ENCODE peak calls at places on chromosomes 12 and 14, in nine cellular contexts. One of them, this sample, is unnamed.

GRCh38 chr12:80269953-80270552 is 170.7 kb downstream of the OTOGL start:
- DNase-seq in choroid plexus epithelial cell: peak
- DNase-seq in WTC11: no peak
- DNase-seq in progenitor cell of endocrine pancreas: no peak
- DNase-seq in Panc1: peak
- DNase-seq in omental fat pad: no peak
- DNase-seq in AG04449: no peak
- DNase-seq in AG04450: peak
- DNase-seq in WERI-Rb-1: no peak
- DNase-seq in this sample: peak

GRCh38 chr12:95996034-95996658 is at the start of gene HAL:
- DNase-seq in WERI-Rb-1: no peak
- DNase-seq in WTC11: no peak
- DNase-seq in choroid plexus epithelial cell: no peak
- DNase-seq in progenitor cell of endocrine pancreas: no peak
- DNase-seq in AG04449: no peak
- DNase-seq in Panc1: no peak
- DNase-seq in AG04450: no peak
- DNase-seq in omental fat pad: no peak
- DNase-seq in this sample: no peak

GRCh38 chr12:91523831-91524230 is 341.2 kb upstream of the DCN start:
- DNase-seq in omental fat pad: no peak
- DNase-seq in AG04449: no peak
- DNase-seq in progenitor cell of endocrine pancreas: no peak
- DNase-seq in choroid plexus epithelial cell: no peak
- DNase-seq in AG04450: no peak
- DNase-seq in WTC11: no peak
- DNase-seq in WERI-Rb-1: no peak
- DNase-seq in Panc1: no peak
- DNase-seq in this sample: no peak

GRCh38 chr12:32159381-32159780 is 52.7 kb downstream of the BICD1 start:
- DNase-seq in WTC11: no peak
- DNase-seq in progenitor cell of endocrine pancreas: no peak
- DNase-seq in AG04450: no peak
- DNase-seq in AG04449: no peak
- DNase-seq in WERI-Rb-1: no peak
- DNase-seq in omental fat pad: no peak
- DNase-seq in Panc1: no peak
- DNase-seq in choroid plexus epithelial cell: no peak
- DNase-seq in this sample: no peak

GRCh38 chr12:53572134-53572758 is 53.9 kb downstream of the ATF7 start:
- DNase-seq in omental fat pad: no peak
- DNase-seq in progenitor cell of endocrine pancreas: no peak
- DNase-seq in WERI-Rb-1: no peak
- DNase-seq in AG04449: no peak
- DNase-seq in choroid plexus epithelial cell: no peak
- DNase-seq in WTC11: no peak
- DNase-seq in Panc1: no peak
- DNase-seq in AG04450: no peak
- DNase-seq in this sample: no peak

GRCh38 chr14:78697341-78697740 is 527.2 kb downstream of the NRXN3 start:
- DNase-seq in choroid plexus epithelial cell: peak
- DNase-seq in omental fat pad: no peak
- DNase-seq in WERI-Rb-1: no peak
- DNase-seq in progenitor cell of endocrine pancreas: no peak
- DNase-seq in AG04450: no peak
- DNase-seq in Panc1: peak
- DNase-seq in AG04449: peak
- DNase-seq in WTC11: no peak
- DNase-seq in this sample: no peak

GRCh38 chr12:62757048-62757447 is 177.9 kb downstream of the PPM1H start:
- DNase-seq in WERI-Rb-1: no peak
- DNase-seq in omental fat pad: no peak
- DNase-seq in progenitor cell of endocrine pancreas: no peak
- DNase-seq in WTC11: no peak
- DNase-seq in AG04450: no peak
- DNase-seq in Panc1: no peak
- DNase-seq in AG04449: no peak
- DNase-seq in choroid plexus epithelial cell: no peak
- DNase-seq in this sample: no peak

GRCh38 chr14:88748288-88748687 is 44.5 kb downstream of the EML5 start:
- DNase-seq in AG04449: no peak
- DNase-seq in omental fat pad: no peak
- DNase-seq in choroid plexus epithelial cell: no peak
- DNase-seq in AG04450: no peak
- DNase-seq in WTC11: no peak
- DNase-seq in WERI-Rb-1: no peak
- DNase-seq in Panc1: no peak
- DNase-seq in progenitor cell of endocrine pancreas: no peak
- DNase-seq in this sample: peak

GRCh38 chr14:35346738-35347322 is 54.6 kb downstream of the PSMA6 start:
- DNase-seq in progenitor cell of endocrine pancreas: no peak
- DNase-seq in omental fat pad: peak
- DNase-seq in choroid plexus epithelial cell: no peak
- DNase-seq in AG04449: no peak
- DNase-seq in Panc1: no peak
- DNase-seq in AG04450: no peak
- DNase-seq in WTC11: no peak
- DNase-seq in WERI-Rb-1: no peak
- DNase-seq in this sample: no peak

GRCh38 chr14:54805521-54806322 is 96.9 kb downstream of the GCH1 start:
- DNase-seq in WERI-Rb-1: peak
- DNase-seq in WTC11: peak
- DNase-seq in Panc1: peak
- DNase-seq in AG04450: peak
- DNase-seq in progenitor cell of endocrine pancreas: peak
- DNase-seq in choroid plexus epithelial cell: peak
- DNase-seq in omental fat pad: peak
- DNase-seq in AG04449: peak
- DNase-seq in this sample: no peak

GRCh38 chr12:132445884-132446471 is 44.0 kb upstream of the FBRSL1 start:
- DNase-seq in progenitor cell of endocrine pancreas: no peak
- DNase-seq in AG04450: peak
- DNase-seq in WTC11: peak
- DNase-seq in Panc1: peak
- DNase-seq in AG04449: no peak
- DNase-seq in choroid plexus epithelial cell: peak
- DNase-seq in omental fat pad: peak
- DNase-seq in WERI-Rb-1: peak
- DNase-seq in this sample: peak

GRCh38 chr12:58302487-58303011 is 361.2 kb downstream of the ATP23 start:
- DNase-seq in omental fat pad: no peak
- DNase-seq in WERI-Rb-1: peak
- DNase-seq in choroid plexus epithelial cell: no peak
- DNase-seq in AG04449: no peak
- DNase-seq in AG04450: no peak
- DNase-seq in Panc1: no peak
- DNase-seq in WTC11: no peak
- DNase-seq in progenitor cell of endocrine pancreas: no peak
- DNase-seq in this sample: no peak

GRCh38 chr12:1796515-1797010 is 23.8 kb upstream of the LRTM2 start:
- DNase-seq in AG04449: no peak
- DNase-seq in omental fat pad: peak
- DNase-seq in progenitor cell of endocrine pancreas: no peak
- DNase-seq in choroid plexus epithelial cell: no peak
- DNase-seq in WTC11: no peak
- DNase-seq in AG04450: no peak
- DNase-seq in Panc1: no peak
- DNase-seq in WERI-Rb-1: no peak
- DNase-seq in this sample: no peak

GRCh38 chr14:70069186-70069585 is 119.6 kb downstream of the SLC8A3 start:
- DNase-seq in AG04450: no peak
- DNase-seq in WERI-Rb-1: no peak
- DNase-seq in choroid plexus epithelial cell: no peak
- DNase-seq in Panc1: no peak
- DNase-seq in omental fat pad: no peak
- DNase-seq in AG04449: no peak
- DNase-seq in progenitor cell of endocrine pancreas: no peak
- DNase-seq in WTC11: no peak
- DNase-seq in this sample: no peak

GRCh38 chr14:106489112-106489881 is 962.9 kb downstream of the TMEM121 start:
- DNase-seq in progenitor cell of endocrine pancreas: no peak
- DNase-seq in choroid plexus epithelial cell: no peak
- DNase-seq in omental fat pad: no peak
- DNase-seq in WERI-Rb-1: no peak
- DNase-seq in WTC11: no peak
- DNase-seq in AG04450: no peak
- DNase-seq in Panc1: no peak
- DNase-seq in AG04449: no peak
- DNase-seq in this sample: no peak

GRCh38 chr14:36207500-36207899 is 31.0 kb upstream of the PTCSC3 start:
- DNase-seq in AG04449: no peak
- DNase-seq in Panc1: no peak
- DNase-seq in AG04450: no peak
- DNase-seq in omental fat pad: no peak
- DNase-seq in progenitor cell of endocrine pancreas: no peak
- DNase-seq in choroid plexus epithelial cell: no peak
- DNase-seq in WTC11: no peak
- DNase-seq in WERI-Rb-1: no peak
- DNase-seq in this sample: no peak

GRCh38 chr14:104981699-104982541 is 3.7 kb upstream of the CLBA1 start:
- DNase-seq in Panc1: no peak
- DNase-seq in WTC11: peak
- DNase-seq in AG04450: no peak
- DNase-seq in omental fat pad: no peak
- DNase-seq in AG04449: no peak
- DNase-seq in choroid plexus epithelial cell: no peak
- DNase-seq in WERI-Rb-1: no peak
- DNase-seq in progenitor cell of endocrine pancreas: no peak
- DNase-seq in this sample: no peak

GRCh38 chr14:54627718-54628345 is 60.9 kb downstream of the SAMD4A start:
- DNase-seq in Panc1: no peak
- DNase-seq in WERI-Rb-1: no peak
- DNase-seq in WTC11: no peak
- DNase-seq in AG04449: no peak
- DNase-seq in progenitor cell of endocrine pancreas: no peak
- DNase-seq in AG04450: no peak
- DNase-seq in choroid plexus epithelial cell: peak
- DNase-seq in omental fat pad: no peak
- DNase-seq in this sample: no peak

GRCh38 chr12:25648460-25648859 is 95.4 kb upstream of the LMNTD1 start:
- DNase-seq in AG04450: peak
- DNase-seq in choroid plexus epithelial cell: peak
- DNase-seq in omental fat pad: no peak
- DNase-seq in progenitor cell of endocrine pancreas: no peak
- DNase-seq in AG04449: peak
- DNase-seq in WERI-Rb-1: peak
- DNase-seq in Panc1: no peak
- DNase-seq in WTC11: peak
- DNase-seq in this sample: peak

GRCh38 chr12:67472551-67472950 is 176.0 kb upstream of the DYRK2 start:
- DNase-seq in Panc1: no peak
- DNase-seq in AG04449: no peak
- DNase-seq in choroid plexus epithelial cell: no peak
- DNase-seq in AG04450: no peak
- DNase-seq in WTC11: no peak
- DNase-seq in omental fat pad: no peak
- DNase-seq in progenitor cell of endocrine pancreas: no peak
- DNase-seq in WERI-Rb-1: peak
- DNase-seq in this sample: no peak

GRCh38 chr12:102182635-102183034 is 15.0 kb downstream of the PMCH start:
- DNase-seq in WTC11: no peak
- DNase-seq in choroid plexus epithelial cell: no peak
- DNase-seq in WERI-Rb-1: no peak
- DNase-seq in AG04449: no peak
- DNase-seq in progenitor cell of endocrine pancreas: no peak
- DNase-seq in Panc1: no peak
- DNase-seq in AG04450: no peak
- DNase-seq in omental fat pad: no peak
- DNase-seq in this sample: no peak
- TF ChIP-seq CTCF in WTC11: no peak
- TF ChIP-seq CTCF in choroid plexus epithelial cell: no peak
- TF ChIP-seq CTCF in WERI-Rb-1: no peak
- TF ChIP-seq CTCF in AG04449: no peak
- TF ChIP-seq CTCF in progenitor cell of endocrine pancreas: no peak
- TF ChIP-seq CTCF in Panc1: no peak
- TF ChIP-seq CTCF in AG04450: no peak
- TF ChIP-seq CTCF in omental fat pad: no peak
- TF ChIP-seq CTCF in this sample: no peak

GRCh38 chr14:31825459-31825858 is 251.6 kb upstream of the ARHGAP5 start:
- DNase-seq in AG04450: no peak
- DNase-seq in choroid plexus epithelial cell: no peak
- DNase-seq in omental fat pad: no peak
- DNase-seq in progenitor cell of endocrine pancreas: no peak
- DNase-seq in WERI-Rb-1: no peak
- DNase-seq in AG04449: no peak
- DNase-seq in Panc1: no peak
- DNase-seq in WTC11: no peak
- DNase-seq in this sample: no peak
- TF ChIP-seq CTCF in AG04450: no peak
- TF ChIP-seq CTCF in choroid plexus epithelial cell: no peak
- TF ChIP-seq CTCF in omental fat pad: no peak
- TF ChIP-seq CTCF in progenitor cell of endocrine pancreas: no peak
- TF ChIP-seq CTCF in WERI-Rb-1: no peak
- TF ChIP-seq CTCF in AG04449: no peak
- TF ChIP-seq CTCF in Panc1: no peak
- TF ChIP-seq CTCF in WTC11: no peak
- TF ChIP-seq CTCF in this sample: no peak

DNA sequence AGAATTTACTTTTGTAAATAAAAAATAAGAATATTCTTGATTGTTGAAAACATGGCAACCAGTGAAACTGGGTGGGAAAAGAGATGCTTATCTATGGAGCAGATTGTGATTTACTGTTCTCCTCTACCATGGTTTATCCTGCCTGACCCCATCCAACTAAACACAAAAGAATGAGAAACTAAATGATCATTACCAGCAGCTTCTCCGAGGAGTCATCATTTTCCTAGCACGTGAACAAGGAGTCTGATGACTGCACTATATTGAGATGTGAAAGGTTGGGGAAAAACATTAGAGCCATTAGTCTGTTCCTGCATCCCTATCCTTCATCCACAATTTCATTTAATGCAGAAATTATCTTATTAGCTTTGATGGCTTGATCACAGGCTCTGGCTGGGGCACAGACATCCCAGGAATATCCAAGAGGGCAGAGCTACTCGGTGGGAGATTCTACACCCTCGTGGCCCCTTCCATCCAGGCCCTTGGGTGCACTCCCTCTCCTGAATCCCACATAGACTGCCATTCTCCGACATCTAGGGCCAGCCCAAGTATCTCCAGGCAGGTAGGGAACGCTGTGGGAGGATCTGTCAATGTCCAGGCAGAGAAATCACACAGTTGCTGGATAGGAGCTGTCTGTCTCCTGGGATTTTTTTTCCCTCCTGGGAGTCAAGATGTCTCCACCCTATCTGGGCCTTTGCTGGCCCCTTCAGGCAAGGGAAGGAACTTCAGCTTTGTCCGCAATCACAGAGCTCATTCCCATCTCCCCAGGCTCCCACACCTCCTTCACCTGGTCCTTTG is 43.3 kb upstream of the DHRS4 start:
- DNase-seq in WERI-Rb-1: peak
- DNase-seq in WTC11: peak
- DNase-seq in choroid plexus epithelial cell: peak
- DNase-seq in AG04450: peak
- DNase-seq in AG04449: peak
- DNase-seq in omental fat pad: no peak
- DNase-seq in progenitor cell of endocrine pancreas: peak
- DNase-seq in Panc1: peak
- DNase-seq in this sample: peak
- TF ChIP-seq CTCF in WERI-Rb-1: peak
- TF ChIP-seq CTCF in WTC11: peak
- TF ChIP-seq CTCF in choroid plexus epithelial cell: peak
- TF ChIP-seq CTCF in AG04450: peak
- TF ChIP-seq CTCF in AG04449: peak
- TF ChIP-seq CTCF in omental fat pad: no peak
- TF ChIP-seq CTCF in progenitor cell of endocrine pancreas: peak
- TF ChIP-seq CTCF in Panc1: peak
- TF ChIP-seq CTCF in this sample: peak

GRCh38 chr14:61923348-61923747 is 161.1 kb downstream of the SNAPC1 start:
- DNase-seq in choroid plexus epithelial cell: peak
- DNase-seq in omental fat pad: no peak
- DNase-seq in WTC11: no peak
- DNase-seq in progenitor cell of endocrine pancreas: no peak
- DNase-seq in WERI-Rb-1: peak
- DNase-seq in AG04449: no peak
- DNase-seq in AG04450: peak
- DNase-seq in Panc1: no peak
- DNase-seq in this sample: no peak
- TF ChIP-seq CTCF in choroid plexus epithelial cell: peak
- TF ChIP-seq CTCF in omental fat pad: no peak
- TF ChIP-seq CTCF in WTC11: no peak
- TF ChIP-seq CTCF in progenitor cell of endocrine pancreas: peak
- TF ChIP-seq CTCF in WERI-Rb-1: peak
- TF ChIP-seq CTCF in AG04449: peak
- TF ChIP-seq CTCF in AG04450: peak
- TF ChIP-seq CTCF in Panc1: peak
- TF ChIP-seq CTCF in this sample: peak

This sample was measured in foreskin keratinocyte.